ENCODE peak calls at places on chromosomes 13 and 19, in four cellular contexts. One of them, this sample, is unnamed.
A peak's percentile ranks its signal among the peaks of the same experiment; 100 is the strongest.

GRCh38 chr19:16654151-16654550 is 5.8 kb downstream of the SMIM7 start:
- DNase-seq in breast epithelium: no peak
- DNase-seq in HCT116: peak; percentile 19
- DNase-seq in left lung: no peak
- DNase-seq in this sample: no peak

GRCh38 chr13:41562083-41562482 is 104.7 kb downstream of the RGCC start:
- DNase-seq in HCT116: no peak
- DNase-seq in left lung: peak; percentile 60
- DNase-seq in breast epithelium: no peak
- DNase-seq in this sample: no peak

GRCh38 chr19:19606021-19606420 is 12.5 kb downstream of the PBX4 start:
- DNase-seq in HCT116: peak; percentile 82
- DNase-seq in left lung: no peak
- DNase-seq in breast epithelium: no peak
- DNase-seq in this sample: no peak

GRCh38 chr13:46641274-46642081 is 88.5 kb downstream of the LRCH1 start:
- DNase-seq in breast epithelium: no peak
- DNase-seq in HCT116: no peak
- DNase-seq in left lung: no peak
- DNase-seq in this sample: no peak

GRCh38 chr19:48813123-48813911 is 2.5 kb upstream of the BCAT2 start:
- DNase-seq in left lung: no peak
- DNase-seq in breast epithelium: no peak
- DNase-seq in HCT116: no peak
- DNase-seq in this sample: no peak

GRCh38 chr19:2478756-2479555 is 3.0 kb downstream of the GADD45B start:
- DNase-seq in left lung: peak; percentile 88
- DNase-seq in HCT116: no peak
- DNase-seq in breast epithelium: peak; percentile 90
- DNase-seq in this sample: peak; percentile 93

GRCh38 chr19:3482507-3483225 is 575 bp downstream of the SMIM44 start:
- DNase-seq in left lung: no peak
- DNase-seq in breast epithelium: no peak
- DNase-seq in HCT116: no peak
- DNase-seq in this sample: no peak

GRCh38 chr13:28638756-28639155 is 20.2 kb upstream of the POMP start:
- DNase-seq in HCT116: no peak
- DNase-seq in breast epithelium: no peak
- DNase-seq in left lung: no peak
- DNase-seq in this sample: no peak

GRCh38 chr19:16400911-16401675 is 70.7 kb downstream of the EPS15L1 start:
- DNase-seq in left lung: no peak
- DNase-seq in HCT116: no peak
- DNase-seq in breast epithelium: no peak
- DNase-seq in this sample: peak; percentile 57

DNA sequence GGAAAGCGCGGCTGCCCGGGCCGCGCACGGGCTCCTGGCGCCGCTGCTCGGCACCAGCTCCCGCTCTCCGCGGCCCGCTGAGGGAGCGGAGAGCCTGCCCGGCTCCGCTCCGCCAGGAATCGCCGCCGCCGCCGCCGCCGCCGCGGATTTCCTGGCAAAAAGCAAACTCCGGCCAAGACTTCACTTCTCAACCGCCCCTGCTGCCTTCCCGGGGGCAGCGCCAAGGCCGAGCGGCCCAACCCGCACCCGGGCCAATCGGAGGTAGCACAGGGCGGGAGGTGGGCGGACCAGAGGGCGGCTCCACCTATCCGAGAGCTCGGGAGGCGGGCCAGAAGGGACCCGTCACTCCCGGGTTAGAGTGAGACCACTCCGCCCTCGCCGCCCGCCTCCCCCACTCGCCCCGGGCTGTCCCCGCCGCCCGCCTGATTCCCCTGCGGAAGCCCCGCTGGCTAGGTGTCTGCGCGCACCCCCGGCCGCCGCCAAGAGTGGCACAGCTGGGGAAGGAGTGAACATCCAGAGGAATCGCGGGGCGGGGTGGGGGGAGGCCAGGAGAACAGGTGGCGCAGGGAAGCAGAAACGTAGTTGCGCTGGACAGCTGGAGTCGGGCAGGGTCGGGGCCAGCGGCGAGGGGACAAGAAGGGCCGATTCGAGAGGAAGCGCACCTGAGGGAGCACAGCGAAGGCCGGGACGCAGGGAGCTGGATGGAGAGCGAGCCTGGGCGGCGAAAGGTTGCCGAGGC is at the start of gene LNX2:
- DNase-seq in breast epithelium: peak; percentile 99
- DNase-seq in left lung: peak; percentile 98
- DNase-seq in HCT116: peak; percentile 90
- DNase-seq in this sample: peak; percentile 99
- TF ChIP-seq CTCF in breast epithelium: no peak
- TF ChIP-seq CTCF in left lung: no peak
- TF ChIP-seq CTCF in HCT116: no peak
- TF ChIP-seq CTCF in this sample: no peak

DNA sequence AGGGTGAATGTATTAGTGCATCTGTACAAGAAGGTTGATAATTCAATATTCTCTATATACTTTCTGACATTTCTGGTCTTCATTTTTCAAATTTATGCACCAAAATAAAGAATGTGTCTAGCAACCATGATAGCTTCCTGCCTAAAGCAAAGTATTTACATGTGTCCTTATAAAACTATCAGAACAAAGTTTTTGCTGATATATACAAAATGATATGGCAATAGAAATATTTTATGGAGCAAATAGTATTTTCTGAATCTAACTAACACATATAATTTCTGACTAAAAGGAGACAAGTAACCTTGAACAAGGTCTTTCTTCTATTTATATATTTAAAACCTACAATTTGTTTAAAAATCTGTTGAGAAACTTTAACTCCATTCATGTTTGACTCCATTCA is 184.9 kb downstream of the DIAPH3 start:
- DNase-seq in left lung: no peak
- DNase-seq in breast epithelium: no peak
- DNase-seq in HCT116: no peak
- DNase-seq in this sample: no peak
- TF ChIP-seq CTCF in left lung: no peak
- TF ChIP-seq CTCF in breast epithelium: no peak
- TF ChIP-seq CTCF in HCT116: no peak
- TF ChIP-seq CTCF in this sample: no peak

DNA sequence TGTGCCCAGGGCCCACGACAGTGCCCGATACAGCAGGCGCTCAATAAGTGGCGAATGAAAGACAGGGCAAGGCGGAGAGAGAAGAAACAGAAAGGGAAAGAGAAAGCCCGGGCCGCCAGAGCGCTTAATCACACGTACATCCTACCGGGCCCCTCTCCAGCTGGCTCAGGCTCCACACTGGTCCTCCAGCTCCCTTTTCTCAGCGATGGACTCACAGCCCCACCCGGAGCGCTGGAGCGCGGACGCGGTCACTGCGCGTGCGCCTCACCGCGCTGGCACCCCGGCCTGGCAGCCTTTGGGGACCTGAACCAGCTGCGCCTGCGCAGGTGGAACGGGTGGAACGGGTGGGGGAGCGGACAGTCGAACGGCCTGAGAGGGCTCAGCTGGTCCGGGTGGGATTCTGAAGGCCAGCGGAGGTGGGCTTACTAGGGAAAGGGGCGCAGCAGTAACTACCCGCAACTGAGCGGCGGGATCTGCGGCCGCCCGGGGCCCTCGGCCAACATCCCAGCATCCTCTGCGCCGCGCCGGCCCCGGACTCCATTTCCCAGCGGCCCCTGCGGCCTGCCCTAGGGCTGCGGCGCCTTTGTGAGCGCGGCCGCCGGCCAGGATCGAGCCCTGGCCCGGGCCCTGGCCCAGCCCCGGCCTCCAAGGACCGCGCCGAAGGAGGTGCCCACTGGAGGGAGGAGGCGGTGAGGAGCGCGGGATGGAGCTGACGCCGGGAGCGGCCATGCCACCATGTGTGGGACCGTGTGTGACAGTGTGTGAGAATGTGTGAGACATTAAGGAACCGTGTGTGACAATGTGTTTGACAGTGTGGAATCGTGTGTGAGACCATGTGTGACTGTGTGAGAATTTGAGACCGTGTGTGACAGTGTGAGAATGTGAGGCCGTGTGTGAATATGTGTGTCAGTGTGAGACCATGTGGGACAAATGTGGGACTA is at the start of gene ZNF583:
- DNase-seq in left lung: peak; percentile 97
- DNase-seq in HCT116: no peak
- DNase-seq in breast epithelium: peak; percentile 94
- DNase-seq in this sample: peak; percentile 97
- TF ChIP-seq CTCF in left lung: no peak
- TF ChIP-seq CTCF in HCT116: no peak
- TF ChIP-seq CTCF in breast epithelium: no peak
- TF ChIP-seq CTCF in this sample: no peak

DNA sequence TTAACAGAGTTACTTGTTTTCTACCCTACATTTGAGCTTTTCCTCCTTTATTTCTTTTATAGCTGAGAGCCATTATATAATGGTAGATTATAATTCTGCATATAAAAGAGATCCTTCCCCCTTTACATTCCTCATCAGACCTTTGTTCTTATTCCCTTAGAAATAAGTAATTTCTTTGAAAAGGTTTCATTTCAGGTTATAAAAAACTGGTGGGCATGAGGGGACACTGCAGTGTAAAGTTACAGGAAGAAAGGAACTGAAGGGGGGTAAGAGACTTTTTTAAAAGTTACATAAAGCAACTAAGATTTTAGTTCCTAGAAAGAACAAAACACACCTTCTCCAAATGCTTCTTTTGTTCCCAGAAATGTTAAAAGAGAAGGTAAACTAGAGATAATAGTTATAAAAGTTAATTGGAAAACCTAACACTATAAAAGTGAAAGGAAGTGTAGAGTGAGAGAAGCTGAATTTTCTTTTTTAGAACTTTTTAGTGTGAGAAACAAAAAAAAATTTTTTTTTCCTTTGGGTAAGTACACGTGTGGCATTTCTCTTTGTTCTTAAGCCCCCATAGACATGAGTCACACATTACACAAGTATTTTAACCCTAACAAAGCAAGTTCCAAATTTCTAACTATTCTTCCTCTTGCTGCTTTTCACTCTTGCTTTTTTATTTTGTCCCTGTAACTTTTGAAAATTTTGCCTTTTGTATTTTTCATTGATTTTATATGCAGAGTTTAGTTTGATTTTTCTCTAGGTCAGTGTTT is 106.4 kb upstream of the MLNR start:
- DNase-seq in HCT116: no peak
- DNase-seq in left lung: no peak
- DNase-seq in breast epithelium: no peak
- DNase-seq in this sample: no peak
- TF ChIP-seq CTCF in HCT116: no peak
- TF ChIP-seq CTCF in left lung: no peak
- TF ChIP-seq CTCF in breast epithelium: no peak
- TF ChIP-seq CTCF in this sample: no peak

GRCh38 chr13:34988330-34988791 is 46.3 kb downstream of the NBEA start:
- DNase-seq in left lung: no peak
- DNase-seq in breast epithelium: no peak
- DNase-seq in HCT116: no peak
- DNase-seq in this sample: no peak
- TF ChIP-seq CTCF in left lung: no peak
- TF ChIP-seq CTCF in breast epithelium: no peak
- TF ChIP-seq CTCF in HCT116: no peak
- TF ChIP-seq CTCF in this sample: no peak

DNA sequence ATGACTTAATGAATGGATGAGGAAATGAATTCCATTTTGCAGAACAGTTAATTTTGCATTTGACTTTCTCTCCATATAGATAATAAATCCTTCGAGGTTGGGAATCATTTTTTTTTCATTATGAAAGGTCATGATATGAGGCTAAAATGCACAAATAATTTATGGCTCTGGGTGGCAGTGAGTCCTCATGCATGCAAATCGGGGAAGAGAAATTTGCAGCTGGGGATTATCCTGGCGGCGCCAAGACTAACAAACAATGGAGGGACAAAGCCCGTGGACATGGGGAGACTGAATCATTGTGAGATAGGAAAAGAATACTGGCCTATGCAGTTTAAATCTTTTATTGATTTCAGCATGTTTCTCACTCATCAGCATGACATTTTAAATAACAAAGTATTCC is 102.2 kb downstream of the ERCC5 start:
- DNase-seq in breast epithelium: no peak
- DNase-seq in HCT116: no peak
- DNase-seq in left lung: no peak
- DNase-seq in this sample: no peak
- TF ChIP-seq CTCF in breast epithelium: no peak
- TF ChIP-seq CTCF in HCT116: no peak
- TF ChIP-seq CTCF in left lung: no peak
- TF ChIP-seq CTCF in this sample: peak; percentile 42

DNA sequence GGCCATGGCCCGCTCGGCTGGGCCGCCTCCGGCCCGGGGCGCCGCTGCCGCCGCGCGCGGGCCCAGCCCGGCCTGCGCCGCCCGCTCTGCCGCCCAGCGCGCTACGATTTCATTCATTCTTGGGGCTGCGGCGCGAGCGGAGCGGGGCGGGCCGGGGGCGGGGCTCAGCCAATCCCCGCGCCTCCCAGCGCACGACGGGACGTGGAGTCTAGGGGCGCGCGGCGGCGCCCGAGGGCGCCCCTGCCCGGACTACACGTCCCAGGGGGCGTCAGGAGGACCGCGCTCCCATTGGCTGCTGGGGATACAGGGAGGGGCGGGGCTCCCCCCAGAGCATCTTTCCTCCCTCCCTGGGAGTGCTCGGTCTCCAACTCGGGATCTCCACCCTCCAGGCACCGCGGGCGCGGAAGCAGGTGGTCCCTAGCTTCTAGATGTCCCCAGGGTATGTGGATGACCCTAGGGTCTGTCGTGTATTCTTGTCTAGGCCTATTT is 5.6 kb upstream of the DPF1 start:
- DNase-seq in left lung: no peak
- DNase-seq in HCT116: peak; percentile 85
- DNase-seq in breast epithelium: no peak
- DNase-seq in this sample: no peak
- TF ChIP-seq CTCF in left lung: no peak
- TF ChIP-seq CTCF in HCT116: no peak
- TF ChIP-seq CTCF in breast epithelium: no peak
- TF ChIP-seq CTCF in this sample: peak; percentile 8